ENCODE peak calls at places on chromosomes 3 and 15, in nine cellular contexts. One of them, this sample, is unnamed.

GRCh38 chr3:191051037-191051436 is 148.0 kb upstream of the OSTN start:
- DNase-seq in HFF-Myc: no peak
- DNase-seq in GM12865: peak; percentile 21
- DNase-seq in fibroblast of lung: peak; percentile 65
- DNase-seq in K562: no peak
- DNase-seq in HFFc6: peak; percentile 45
- DNase-seq in CD8-positive, alpha-beta T cell: no peak
- DNase-seq in tibial nerve: no peak
- DNase-seq in pancreas: no peak
- DNase-seq in this sample: peak; percentile 59

GRCh38 chr3:146865175-146865755 is 260.1 kb upstream of the PLSCR5 start:
- DNase-seq in CD8-positive, alpha-beta T cell: no peak
- DNase-seq in pancreas: no peak
- DNase-seq in K562: no peak
- DNase-seq in HFF-Myc: no peak
- DNase-seq in HFFc6: no peak
- DNase-seq in tibial nerve: no peak
- DNase-seq in fibroblast of lung: no peak
- DNase-seq in GM12865: no peak
- DNase-seq in this sample: no peak

GRCh38 chr15:62413786-62414185 is 248.7 kb upstream of the C2CD4B start:
- DNase-seq in CD8-positive, alpha-beta T cell: no peak
- DNase-seq in fibroblast of lung: peak; percentile 95
- DNase-seq in tibial nerve: no peak
- DNase-seq in HFFc6: no peak
- DNase-seq in HFF-Myc: peak; percentile 30
- DNase-seq in K562: no peak
- DNase-seq in pancreas: no peak
- DNase-seq in GM12865: no peak
- DNase-seq in this sample: no peak

GRCh38 chr3:89565098-89565497 is 457.7 kb downstream of the EPHA3 start:
- DNase-seq in HFFc6: no peak
- DNase-seq in GM12865: no peak
- DNase-seq in pancreas: no peak
- DNase-seq in K562: no peak
- DNase-seq in tibial nerve: no peak
- DNase-seq in CD8-positive, alpha-beta T cell: no peak
- DNase-seq in fibroblast of lung: peak; percentile 38
- DNase-seq in HFF-Myc: no peak
- DNase-seq in this sample: peak; percentile 16

GRCh38 chr3:133301194-133301593 is 98.7 kb upstream of the BFSP2 start:
- DNase-seq in K562: no peak
- DNase-seq in HFFc6: peak; percentile 83
- DNase-seq in HFF-Myc: peak; percentile 16
- DNase-seq in fibroblast of lung: peak; percentile 25
- DNase-seq in CD8-positive, alpha-beta T cell: no peak
- DNase-seq in pancreas: no peak
- DNase-seq in tibial nerve: no peak
- DNase-seq in GM12865: no peak
- DNase-seq in this sample: peak; percentile 95

GRCh38 chr3:155070932-155071387 is 9.2 kb upstream of the MME start:
- DNase-seq in CD8-positive, alpha-beta T cell: no peak
- DNase-seq in pancreas: no peak
- DNase-seq in HFFc6: peak; percentile 92
- DNase-seq in GM12865: no peak
- DNase-seq in tibial nerve: no peak
- DNase-seq in K562: no peak
- DNase-seq in HFF-Myc: peak; percentile 100
- DNase-seq in fibroblast of lung: peak; percentile 92
- DNase-seq in this sample: peak; percentile 96

GRCh38 chr15:78162038-78162437 is 12.9 kb downstream of the IDH3A start:
- DNase-seq in pancreas: no peak
- DNase-seq in K562: no peak
- DNase-seq in CD8-positive, alpha-beta T cell: peak; percentile 79
- DNase-seq in tibial nerve: no peak
- DNase-seq in HFF-Myc: no peak
- DNase-seq in fibroblast of lung: no peak
- DNase-seq in GM12865: no peak
- DNase-seq in HFFc6: no peak
- DNase-seq in this sample: no peak

GRCh38 chr3:172987268-172987667 is 153.8 kb downstream of the SPATA16 start:
- DNase-seq in tibial nerve: no peak
- DNase-seq in fibroblast of lung: no peak
- DNase-seq in HFF-Myc: no peak
- DNase-seq in HFFc6: no peak
- DNase-seq in pancreas: no peak
- DNase-seq in GM12865: no peak
- DNase-seq in CD8-positive, alpha-beta T cell: no peak
- DNase-seq in K562: peak; percentile 37
- DNase-seq in this sample: no peak

GRCh38 chr3:54198556-54198955 is 76.2 kb downstream of the CACNA2D3 start:
- DNase-seq in CD8-positive, alpha-beta T cell: no peak
- DNase-seq in HFF-Myc: no peak
- DNase-seq in tibial nerve: no peak
- DNase-seq in fibroblast of lung: no peak
- DNase-seq in HFFc6: no peak
- DNase-seq in K562: no peak
- DNase-seq in pancreas: no peak
- DNase-seq in GM12865: no peak
- DNase-seq in this sample: no peak

GRCh38 chr3:171967137-171967783 is 72.1 kb upstream of the FNDC3B start:
- DNase-seq in pancreas: no peak
- DNase-seq in HFFc6: peak; percentile 79
- DNase-seq in GM12865: no peak
- DNase-seq in CD8-positive, alpha-beta T cell: no peak
- DNase-seq in K562: no peak
- DNase-seq in fibroblast of lung: peak; percentile 93
- DNase-seq in tibial nerve: no peak
- DNase-seq in HFF-Myc: peak; percentile 77
- DNase-seq in this sample: peak; percentile 80

GRCh38 chr15:91263632-91264477 is 163.8 kb downstream of the SV2B start:
- DNase-seq in GM12865: no peak
- DNase-seq in HFFc6: peak; percentile 14
- DNase-seq in fibroblast of lung: no peak
- DNase-seq in HFF-Myc: no peak
- DNase-seq in pancreas: no peak
- DNase-seq in K562: no peak
- DNase-seq in tibial nerve: peak; percentile 84
- DNase-seq in CD8-positive, alpha-beta T cell: no peak
- DNase-seq in this sample: no peak

GRCh38 chr3:177229791-177230190 is 32.5 kb upstream of the TBL1XR1 start:
- DNase-seq in HFFc6: no peak
- DNase-seq in GM12865: no peak
- DNase-seq in K562: no peak
- DNase-seq in CD8-positive, alpha-beta T cell: no peak
- DNase-seq in tibial nerve: no peak
- DNase-seq in fibroblast of lung: peak; percentile 21
- DNase-seq in pancreas: no peak
- DNase-seq in HFF-Myc: no peak
- DNase-seq in this sample: no peak

GRCh38 chr3:160449660-160450598 is at the start of gene TRIM59:
- DNase-seq in GM12865: peak; percentile 100
- DNase-seq in fibroblast of lung: peak; percentile 98
- DNase-seq in pancreas: peak; percentile 96
- DNase-seq in HFFc6: peak; percentile 98
- DNase-seq in tibial nerve: peak; percentile 24
- DNase-seq in HFF-Myc: peak; percentile 97
- DNase-seq in CD8-positive, alpha-beta T cell: peak; percentile 97
- DNase-seq in K562: peak; percentile 97
- DNase-seq in this sample: peak; percentile 99

GRCh38 chr3:74642876-74643275 is 28.4 kb upstream of the CNTN3 start:
- DNase-seq in HFFc6: no peak
- DNase-seq in pancreas: no peak
- DNase-seq in HFF-Myc: no peak
- DNase-seq in GM12865: no peak
- DNase-seq in CD8-positive, alpha-beta T cell: no peak
- DNase-seq in K562: no peak
- DNase-seq in tibial nerve: no peak
- DNase-seq in fibroblast of lung: no peak
- DNase-seq in this sample: no peak

DNA sequence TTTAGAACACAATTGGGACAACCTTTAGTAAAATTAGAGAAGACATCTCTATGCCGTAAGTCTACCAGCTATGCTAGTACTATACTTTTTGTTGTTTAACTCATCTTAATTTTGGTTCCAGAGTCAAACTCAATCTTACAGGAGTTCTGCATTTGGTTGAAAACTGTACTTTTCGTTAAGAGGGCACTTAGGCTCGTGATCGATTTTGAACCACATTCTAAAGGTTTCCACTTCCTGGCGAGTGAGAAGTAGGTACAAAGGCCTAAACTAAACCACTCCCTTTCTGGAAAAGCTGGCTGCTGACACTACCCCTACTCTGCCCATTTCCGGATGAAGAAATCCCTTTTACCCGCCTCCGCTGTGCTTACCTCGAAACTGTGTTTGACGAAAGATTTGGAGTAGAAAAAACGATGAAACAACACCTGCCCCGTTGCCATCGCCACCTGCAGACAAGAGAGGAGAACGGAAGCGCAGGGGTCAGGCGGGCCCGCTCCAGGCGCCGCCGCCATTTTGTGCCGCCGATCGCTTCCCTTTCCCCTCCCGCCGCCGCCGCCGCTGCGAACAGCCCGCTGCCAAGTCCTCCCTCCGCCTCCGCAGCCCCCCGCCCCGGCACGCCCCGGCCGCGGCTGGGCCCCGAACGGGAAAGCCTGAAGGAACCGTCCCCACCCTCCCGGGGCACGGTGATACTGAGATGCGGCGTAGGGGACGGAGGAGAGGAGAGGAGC is 748 bp downstream of the CCNL1 start:
- DNase-seq in HFFc6: no peak
- DNase-seq in CD8-positive, alpha-beta T cell: peak; percentile 87
- DNase-seq in tibial nerve: no peak
- DNase-seq in fibroblast of lung: peak; percentile 45
- DNase-seq in GM12865: peak; percentile 86
- DNase-seq in K562: no peak
- DNase-seq in pancreas: peak; percentile 90
- DNase-seq in HFF-Myc: no peak
- DNase-seq in this sample: peak; percentile 59
- TF ChIP-seq CTCF in HFFc6: peak; percentile 28
- TF ChIP-seq CTCF in CD8-positive, alpha-beta T cell: no peak
- TF ChIP-seq CTCF in tibial nerve: no peak
- TF ChIP-seq CTCF in fibroblast of lung: peak; percentile 21
- TF ChIP-seq CTCF in GM12865: no peak
- TF ChIP-seq CTCF in K562: no peak
- TF ChIP-seq CTCF in pancreas: no peak
- TF ChIP-seq CTCF in HFF-Myc: no peak
- TF ChIP-seq CTCF in this sample: peak; percentile 17

GRCh38 chr3:12829886-12830784 is 11.2 kb downstream of the RPL32 start:
- DNase-seq in pancreas: no peak
- DNase-seq in fibroblast of lung: no peak
- DNase-seq in K562: no peak
- DNase-seq in GM12865: no peak
- DNase-seq in tibial nerve: no peak
- DNase-seq in HFF-Myc: no peak
- DNase-seq in CD8-positive, alpha-beta T cell: no peak
- DNase-seq in HFFc6: no peak
- DNase-seq in this sample: no peak
- TF ChIP-seq CTCF in pancreas: no peak
- TF ChIP-seq CTCF in fibroblast of lung: no peak
- TF ChIP-seq CTCF in K562: peak; percentile 28
- TF ChIP-seq CTCF in GM12865: no peak
- TF ChIP-seq CTCF in tibial nerve: no peak
- TF ChIP-seq CTCF in HFF-Myc: no peak
- TF ChIP-seq CTCF in CD8-positive, alpha-beta T cell: no peak
- TF ChIP-seq CTCF in HFFc6: no peak
- TF ChIP-seq CTCF in this sample: peak; percentile 14

GRCh38 chr3:42371776-42372175 is 38.6 kb downstream of the LYZL4 start:
- DNase-seq in GM12865: no peak
- DNase-seq in HFFc6: no peak
- DNase-seq in CD8-positive, alpha-beta T cell: no peak
- DNase-seq in HFF-Myc: no peak
- DNase-seq in fibroblast of lung: no peak
- DNase-seq in tibial nerve: no peak
- DNase-seq in K562: no peak
- DNase-seq in pancreas: no peak
- DNase-seq in this sample: no peak

GRCh38 chr3:42375121-42375520 is 35.3 kb downstream of the LYZL4 start:
- DNase-seq in HFFc6: no peak
- DNase-seq in pancreas: no peak
- DNase-seq in K562: no peak
- DNase-seq in CD8-positive, alpha-beta T cell: no peak
- DNase-seq in HFF-Myc: no peak
- DNase-seq in fibroblast of lung: no peak
- DNase-seq in tibial nerve: no peak
- DNase-seq in GM12865: no peak
- DNase-seq in this sample: no peak

GRCh38 chr3:42376397-42376798 is 34.0 kb downstream of the LYZL4 start:
- DNase-seq in HFFc6: peak; percentile 54
- DNase-seq in fibroblast of lung: peak; percentile 65
- DNase-seq in CD8-positive, alpha-beta T cell: no peak
- DNase-seq in pancreas: no peak
- DNase-seq in K562: no peak
- DNase-seq in tibial nerve: no peak
- DNase-seq in GM12865: no peak
- DNase-seq in HFF-Myc: peak; percentile 81
- DNase-seq in this sample: peak; percentile 94

GRCh38 chr3:42377681-42378080 is 32.7 kb downstream of the LYZL4 start:
- DNase-seq in tibial nerve: no peak
- DNase-seq in GM12865: no peak
- DNase-seq in CD8-positive, alpha-beta T cell: no peak
- DNase-seq in HFF-Myc: no peak
- DNase-seq in fibroblast of lung: no peak
- DNase-seq in K562: no peak
- DNase-seq in pancreas: no peak
- DNase-seq in HFFc6: no peak
- DNase-seq in this sample: peak; percentile 14
- TF ChIP-seq CTCF in tibial nerve: no peak
- TF ChIP-seq CTCF in GM12865: no peak
- TF ChIP-seq CTCF in CD8-positive, alpha-beta T cell: no peak
- TF ChIP-seq CTCF in HFF-Myc: no peak
- TF ChIP-seq CTCF in fibroblast of lung: no peak
- TF ChIP-seq CTCF in K562: no peak
- TF ChIP-seq CTCF in pancreas: no peak
- TF ChIP-seq CTCF in HFFc6: no peak
- TF ChIP-seq CTCF in this sample: no peak

GRCh38 chr15:29756358-29757267 is 65.7 kb downstream of the TJP1 start:
- DNase-seq in HFF-Myc: no peak
- DNase-seq in CD8-positive, alpha-beta T cell: no peak
- DNase-seq in K562: no peak
- DNase-seq in HFFc6: no peak
- DNase-seq in pancreas: no peak
- DNase-seq in tibial nerve: no peak
- DNase-seq in fibroblast of lung: no peak
- DNase-seq in GM12865: no peak
- DNase-seq in this sample: no peak

GRCh38 chr15:29765234-29765841 is 56.9 kb downstream of the TJP1 start:
- DNase-seq in pancreas: no peak
- DNase-seq in tibial nerve: no peak
- DNase-seq in HFFc6: no peak
- DNase-seq in GM12865: no peak
- DNase-seq in K562: no peak
- DNase-seq in fibroblast of lung: no peak
- DNase-seq in HFF-Myc: no peak
- DNase-seq in CD8-positive, alpha-beta T cell: no peak
- DNase-seq in this sample: no peak

DNA sequence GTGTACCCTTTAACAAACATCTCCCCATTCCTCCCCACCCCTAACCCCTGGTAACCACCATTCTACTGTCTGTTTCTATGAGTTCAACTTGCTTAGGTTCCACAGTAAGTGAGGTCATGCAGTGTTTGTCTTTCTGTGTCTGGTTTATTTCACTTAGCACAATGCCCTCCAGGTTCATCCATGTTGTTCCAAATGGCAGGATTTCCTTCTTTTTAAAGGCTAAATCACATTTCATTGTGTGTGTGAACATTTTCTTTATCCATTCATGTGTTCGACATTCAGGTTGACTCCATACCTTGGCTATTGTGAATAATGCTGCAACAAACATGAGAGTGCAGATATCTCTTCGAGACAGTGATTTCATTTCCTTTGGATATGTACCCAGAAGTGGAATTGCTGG is 62.7 kb downstream of the TJP1 start:
- DNase-seq in tibial nerve: no peak
- DNase-seq in GM12865: no peak
- DNase-seq in HFF-Myc: no peak
- DNase-seq in HFFc6: no peak
- DNase-seq in pancreas: no peak
- DNase-seq in fibroblast of lung: no peak
- DNase-seq in CD8-positive, alpha-beta T cell: no peak
- DNase-seq in K562: no peak
- DNase-seq in this sample: no peak
- TF ChIP-seq CTCF in tibial nerve: no peak
- TF ChIP-seq CTCF in GM12865: no peak
- TF ChIP-seq CTCF in HFF-Myc: no peak
- TF ChIP-seq CTCF in HFFc6: no peak
- TF ChIP-seq CTCF in pancreas: no peak
- TF ChIP-seq CTCF in fibroblast of lung: no peak
- TF ChIP-seq CTCF in CD8-positive, alpha-beta T cell: no peak
- TF ChIP-seq CTCF in K562: no peak
- TF ChIP-seq CTCF in this sample: no peak

This sample was measured in astrocyte of the spinal cord.